ENCODE peak calls at places on chromosomes 3 and 15, in six cellular contexts. T is left ventricle myocardium inferior; C is transverse colon; P is lower lobe of right lung; O is CD8-positive, alpha-beta T cell; L is IMR-90. Y is an unnamed sample.

GRCh38 chr15:75307778-75308390 is 25.2 kb downstream of the GOLGA6D start:
- DNase-seq in T (no peak), C (peak; percentile 77), P (no peak), O (no peak), L (no peak), Y (no peak)

GRCh38 chr3:120642368-120642948 is 39.6 kb downstream of the HGD start:
- DNase-seq in T (no peak), C (no peak), P (no peak), O (no peak), L (peak; percentile 90), Y (no peak)

GRCh38 chr15:68629519-68630204 is 50.9 kb downstream of the CORO2B start:
- DNase-seq in T (no peak), C (no peak), P (no peak), O (no peak), L (no peak), Y (no peak)

GRCh38 chr15:100169615-100170279 is 172.0 kb downstream of the ADAMTS17 start:
- DNase-seq in T (no peak), C (no peak), P (no peak), O (no peak), L (no peak), Y (no peak)

GRCh38 chr3:139312959-139313358 is 30.9 kb upstream of the MRPS22 start:
- DNase-seq in T (no peak), C (no peak), P (no peak), O (no peak), L (peak; percentile 50), Y (no peak)

GRCh38 chr15:48389701-48390143 is 58.5 kb downstream of the DUT start:
- DNase-seq in T (no peak), C (no peak), P (no peak), O (no peak), L (peak; percentile 68), Y (no peak)

GRCh38 chr3:50436063-50436674 is 67.3 kb downstream of the CACNA2D2 start:
- DNase-seq in T (peak; percentile 67), C (peak; percentile 72), P (peak; percentile 80), O (peak; percentile 70), L (peak; percentile 3), Y (peak; percentile 46)

GRCh38 chr3:27596920-27597319 is 112.7 kb upstream of the SLC4A7 start:
- DNase-seq in T (no peak), C (no peak), P (no peak), O (no peak), L (peak; percentile 46), Y (no peak)

GRCh38 chr3:49266410-49267170 is 10.4 kb downstream of the C3orf62 start:
- DNase-seq in T (no peak), C (no peak), P (no peak), O (no peak), L (no peak), Y (no peak)

GRCh38 chr3:98778852-98779379 is 15.8 kb downstream of the ST3GAL6 start:
- DNase-seq in T (no peak), C (no peak), P (no peak), O (no peak), L (peak; percentile 95), Y (no peak)

GRCh38 chr3:57627976-57628375 is 30.8 kb upstream of the ARF4 start:
- DNase-seq in T (no peak), C (no peak), P (no peak), O (no peak), L (no peak), Y (no peak)

GRCh38 chr15:49225572-49226281 is 55.7 kb downstream of the GALK2 start:
- DNase-seq in T (no peak), C (no peak), P (no peak), O (no peak), L (peak; percentile 60), Y (no peak)

GRCh38 chr15:60612400-60613048 is 133.6 kb upstream of the ICE2 start:
- DNase-seq in T (no peak), C (no peak), P (no peak), O (no peak), L (no peak), Y (no peak)

GRCh38 chr15:48459571-48460461 is 128.6 kb downstream of the DUT start:
- DNase-seq in T (no peak), C (no peak), P (no peak), O (no peak), L (peak; percentile 79), Y (no peak)

GRCh38 chr3:129829640-129830039 is 63.9 kb downstream of the TMCC1 start:
- DNase-seq in T (peak; percentile 25), C (peak; percentile 23), P (no peak), O (peak; percentile 26), L (peak; percentile 95), Y (peak; percentile 73)

GRCh38 chr15:26073430-26074333 is 210.6 kb upstream of the ATP10A start:
- DNase-seq in T (no peak), C (no peak), P (no peak), O (no peak), L (no peak), Y (no peak)

GRCh38 chr15:62125763-62126162 is 39.3 kb downstream of the C2CD4B start:
- DNase-seq in T (no peak), C (peak; percentile 50), P (no peak), O (no peak), L (peak; percentile 50), Y (peak; percentile 69)
- H3K4me1 ChIP-seq in T (peaks cover 11% of the 10 kb centered on the region), C (peaks cover 6% of the 10 kb centered on the region), P (peaks cover 27% of the 10 kb centered on the region), O (peaks cover 13% of the 10 kb centered on the region), L (no peaks in the 10 kb centered on the region), Y (peaks cover 4% of the 10 kb centered on the region)

GRCh38 chr3:196736670-196737374 is 2.8 kb upstream of the PAK2 start:
- DNase-seq in T (no peak), C (no peak), P (no peak), O (no peak), L (no peak), Y (no peak)
- H3K27ac ChIP-seq in T (no peak overlapping the region), C (no peak overlapping the region), P (no peak overlapping the region), O (no peak overlapping the region), L (no peak overlapping the region), Y (no peak overlapping the region)

GRCh38 chr3:111143-112069 is 85.2 kb upstream of the CHL1 start:
- DNase-seq in T (no peak), C (no peak), P (no peak), O (no peak), L (no peak), Y (no peak)
- H3K4me1 ChIP-seq in T (peaks cover 14% of the 10 kb centered on the region), C (no peaks in the 10 kb centered on the region), P (no peaks in the 10 kb centered on the region), O (no peaks in the 10 kb centered on the region), L (no peaks in the 10 kb centered on the region), Y (no peaks in the 10 kb centered on the region)

GRCh38 chr3:17038141-17038540 is 153.4 kb downstream of the PLCL2 start:
- DNase-seq in T (no peak), C (no peak), P (no peak), O (no peak), L (no peak), Y (no peak)

GRCh38 chr3:17040322-17040721 is 155.6 kb downstream of the PLCL2 start:
- DNase-seq in T (no peak), C (no peak), P (no peak), O (no peak), L (no peak), Y (no peak)

GRCh38 chr3:17038900-17039545 is 154.3 kb downstream of the PLCL2 start:
- DNase-seq in T (no peak), C (no peak), P (no peak), O (no peak), L (no peak), Y (no peak)

GRCh38 chr3:17039579-17039978 is 154.8 kb downstream of the PLCL2 start:
- DNase-seq in T (no peak), C (no peak), P (no peak), O (no peak), L (peak; percentile 92), Y (no peak)

GRCh38 chr3:17041009-17041408 is 156.3 kb downstream of the PLCL2 start:
- DNase-seq in T (no peak), C (no peak), P (no peak), O (no peak), L (no peak), Y (no peak)
- H3K27ac ChIP-seq in T (peak overlapping the region; percentile 54), C (no peak overlapping the region), P (no peak overlapping the region), O (no peak overlapping the region), L (no peak overlapping the region), Y (no peak overlapping the region)

GRCh38 chr3:125916376-125916978 is 52.5 kb upstream of the ROPN1B start:
- DNase-seq in T (no peak), C (peak; percentile 99), P (no peak), O (peak; percentile 98), L (peak; percentile 91), Y (no peak)
- H3K4me1 ChIP-seq in T (peaks cover 20% of the 10 kb centered on the region), C (peaks cover 12% of the 10 kb centered on the region), P (peaks cover 10% of the 10 kb centered on the region), O (peaks cover 6% of the 10 kb centered on the region), L (peaks cover 6% of the 10 kb centered on the region), Y (peaks cover 4% of the 10 kb centered on the region)

GRCh38 chr3:70982700-70983140 is 600.8 kb downstream of the FOXP1 start:
- DNase-seq in T (no peak), C (no peak), P (no peak), O (no peak), L (peak; percentile 86), Y (peak; percentile 53)
- H3K27ac ChIP-seq in T (peak overlapping the region; percentile 86), C (peak overlapping the region; percentile 72), P (peak overlapping the region; percentile 78), O (no peak overlapping the region), L (peak overlapping the region; percentile 72), Y (peak overlapping the region; percentile 77)

GRCh38 chr3:184562875-184563568 is 1.4 kb downstream of the EPHB3 start:
- DNase-seq in T (no peak), C (no peak), P (no peak), O (no peak), L (peak; percentile 22), Y (no peak)

GRCh38 chr3:184563569-184563925 is 2.0 kb downstream of the EPHB3 start:
- DNase-seq in T (no peak), C (no peak), P (no peak), O (no peak), L (no peak), Y (no peak)

GRCh38 chr3:184561329-184562145 is at the start of gene EPHB3:
- DNase-seq in T (peak; percentile 98), C (peak; percentile 99), P (peak; percentile 99), O (peak; percentile 91), L (peak; percentile 99), Y (peak; percentile 100)

GRCh38 chr3:184560992-184561328 is 625 bp upstream of the EPHB3 start:
- DNase-seq in T (no peak), C (no peak), P (peak; percentile 36), O (no peak), L (no peak), Y (no peak)

DNA sequence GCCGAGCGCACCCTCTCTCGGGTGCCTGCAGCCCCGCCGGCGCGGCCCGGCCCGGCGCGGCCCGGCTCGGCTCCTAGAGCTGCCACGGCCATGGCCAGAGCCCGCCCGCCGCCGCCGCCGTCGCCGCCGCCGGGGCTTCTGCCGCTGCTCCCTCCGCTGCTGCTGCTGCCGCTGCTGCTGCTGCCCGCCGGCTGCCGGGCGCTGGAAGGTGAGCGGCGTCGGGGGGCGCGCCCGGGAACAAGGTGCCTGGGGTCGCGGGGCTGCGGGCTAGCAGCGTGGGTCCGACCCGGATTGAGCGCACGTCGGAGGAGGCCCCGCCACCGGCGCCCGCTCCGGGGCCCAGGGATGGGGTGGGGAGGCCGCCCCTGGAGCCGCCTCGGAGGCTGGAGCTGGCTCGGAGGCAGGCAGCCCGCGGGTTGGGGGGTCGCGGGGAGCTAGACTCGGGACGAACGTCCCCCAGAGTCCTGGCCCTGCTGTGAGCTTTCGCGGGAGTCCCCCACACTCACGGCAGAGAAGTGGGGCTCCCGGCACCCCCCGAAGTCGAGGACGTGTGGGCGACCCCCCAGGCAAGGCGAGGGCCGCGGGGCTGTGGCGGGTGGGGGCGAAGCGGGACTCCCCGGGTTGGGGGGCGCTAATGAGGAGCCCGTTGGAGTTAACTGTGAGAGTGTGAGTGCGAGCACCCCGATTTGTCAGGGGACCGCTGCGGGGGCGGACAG is 719 bp downstream of the EPHB3 start:
- DNase-seq in T (no peak), C (no peak), P (no peak), O (no peak), L (no peak), Y (no peak)
- H3K4me1 ChIP-seq in T (peaks cover 25% of the 10 kb centered on the region), C (peaks cover 38% of the 10 kb centered on the region), P (peaks cover 45% of the 10 kb centered on the region), O (peaks cover 39% of the 10 kb centered on the region), L (peaks cover 30% of the 10 kb centered on the region), Y (peaks cover 8% of the 10 kb centered on the region)

GRCh38 chr3:12706504-12707253 is 42.8 kb upstream of the RAF1 start:
- DNase-seq in T (peak; percentile 24), C (peak; percentile 69), P (peak; percentile 53), O (peak; percentile 53), L (peak; percentile 74), Y (peak; percentile 44)
- H3K27ac ChIP-seq in T (no peak overlapping the region), C (no peak overlapping the region), P (no peak overlapping the region), O (no peak overlapping the region), L (no peak overlapping the region), Y (no peak overlapping the region)

Y was measured in adrenal gland.